ENCODE peak calls at places on chromosomes 1 and 21, in six cellular contexts. One of them, this sample, is unnamed.

GRCh38 chr1:112083487-112083886 is 94.0 kb upstream of the KCND3 start:
- DNase-seq in sigmoid colon: no peak
- DNase-seq in stomach: no peak
- DNase-seq in esophagus muscularis mucosa: no peak
- DNase-seq in HCT116: no peak
- DNase-seq in K562: no peak
- DNase-seq in this sample: no peak

GRCh38 chr1:189429610-189430009 is 1048.1 kb downstream of the BRINP3 start:
- DNase-seq in sigmoid colon: no peak
- DNase-seq in stomach: no peak
- DNase-seq in esophagus muscularis mucosa: no peak
- DNase-seq in HCT116: peak; percentile 52
- DNase-seq in K562: peak; percentile 7
- DNase-seq in this sample: no peak

GRCh38 chr1:68230901-68231626 is 1.3 kb downstream of the WLS start:
- DNase-seq in sigmoid colon: peak; percentile 79
- DNase-seq in stomach: peak; percentile 45
- DNase-seq in esophagus muscularis mucosa: no peak
- DNase-seq in HCT116: no peak
- DNase-seq in K562: no peak
- DNase-seq in this sample: no peak

GRCh38 chr21:46207920-46208571 is 20.5 kb downstream of the LSS start:
- DNase-seq in sigmoid colon: peak; percentile 55
- DNase-seq in stomach: no peak
- DNase-seq in esophagus muscularis mucosa: no peak
- DNase-seq in HCT116: no peak
- DNase-seq in K562: no peak
- DNase-seq in this sample: no peak

GRCh38 chr1:239547987-239548386 is 161.6 kb downstream of the CHRM3 start:
- DNase-seq in sigmoid colon: no peak
- DNase-seq in stomach: no peak
- DNase-seq in esophagus muscularis mucosa: no peak
- DNase-seq in HCT116: no peak
- DNase-seq in K562: no peak
- DNase-seq in this sample: no peak

GRCh38 chr1:72280714-72281113 is 1.6 kb downstream of the NEGR1 start:
- DNase-seq in sigmoid colon: no peak
- DNase-seq in stomach: no peak
- DNase-seq in esophagus muscularis mucosa: no peak
- DNase-seq in HCT116: no peak
- DNase-seq in K562: no peak
- DNase-seq in this sample: no peak

GRCh38 chr1:234662148-234662547 is 52.2 kb upstream of the IRF2BP2 start:
- DNase-seq in sigmoid colon: no peak
- DNase-seq in stomach: no peak
- DNase-seq in esophagus muscularis mucosa: peak; percentile 68
- DNase-seq in HCT116: no peak
- DNase-seq in K562: no peak
- DNase-seq in this sample: no peak

GRCh38 chr1:41767534-41767933 is 151.2 kb downstream of the HIVEP3 start:
- DNase-seq in sigmoid colon: peak; percentile 53
- DNase-seq in stomach: no peak
- DNase-seq in esophagus muscularis mucosa: no peak
- DNase-seq in HCT116: no peak
- DNase-seq in K562: no peak
- DNase-seq in this sample: no peak

GRCh38 chr1:4172659-4173599 is 272.9 kb upstream of the C1orf174 start:
- DNase-seq in sigmoid colon: peak; percentile 36
- DNase-seq in stomach: peak; percentile 25
- DNase-seq in esophagus muscularis mucosa: peak; percentile 74
- DNase-seq in HCT116: peak; percentile 10
- DNase-seq in K562: no peak
- DNase-seq in this sample: no peak

DNA sequence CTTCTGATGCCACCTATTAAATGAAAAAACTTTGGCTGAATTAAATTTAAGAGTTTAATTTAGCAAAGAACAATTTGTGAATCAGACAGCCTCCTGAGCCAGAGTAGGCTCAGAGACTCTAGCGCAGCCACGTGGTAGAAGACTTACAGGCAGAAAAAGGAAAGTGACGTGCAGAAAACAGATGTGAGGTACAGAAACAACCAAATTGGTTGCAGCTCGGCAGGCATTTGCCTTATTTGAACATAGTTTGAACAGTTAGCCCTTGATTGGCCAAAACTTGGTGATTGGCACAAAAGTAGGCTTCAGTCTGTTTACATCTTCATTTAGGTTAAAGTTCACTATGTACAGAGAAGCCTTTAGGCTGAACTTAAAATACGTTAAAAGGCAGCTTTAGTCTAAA is 22.9 kb downstream of the TCP10L start:
- DNase-seq in sigmoid colon: no peak
- DNase-seq in stomach: peak; percentile 43
- DNase-seq in esophagus muscularis mucosa: peak; percentile 78
- DNase-seq in HCT116: no peak
- DNase-seq in K562: no peak
- DNase-seq in this sample: no peak
- TF ChIP-seq POLR2AphosphoS5 in sigmoid colon: no peak
- TF ChIP-seq POLR2AphosphoS5 in stomach: no peak
- TF ChIP-seq POLR2AphosphoS5 in esophagus muscularis mucosa: peak; percentile 32
- TF ChIP-seq POLR2AphosphoS5 in HCT116: no peak
- TF ChIP-seq POLR2AphosphoS5 in K562: no peak
- TF ChIP-seq POLR2AphosphoS5 in this sample: no peak

GRCh38 chr21:41322496-41323382 is 6.1 kb downstream of the FAM3B start:
- DNase-seq in sigmoid colon: no peak
- DNase-seq in stomach: no peak
- DNase-seq in esophagus muscularis mucosa: no peak
- DNase-seq in HCT116: no peak
- DNase-seq in K562: no peak
- DNase-seq in this sample: no peak
- TF ChIP-seq POLR2A in sigmoid colon: no peak
- TF ChIP-seq POLR2A in stomach: no peak
- TF ChIP-seq POLR2A in esophagus muscularis mucosa: no peak
- TF ChIP-seq POLR2A in HCT116: no peak
- TF ChIP-seq POLR2A in K562: no peak
- TF ChIP-seq POLR2A in this sample: no peak

GRCh38 chr1:223664106-223664505 is 1.4 kb downstream of the CAPN8 start:
- DNase-seq in sigmoid colon: no peak
- DNase-seq in stomach: no peak
- DNase-seq in esophagus muscularis mucosa: no peak
- DNase-seq in HCT116: no peak
- DNase-seq in K562: no peak
- DNase-seq in this sample: no peak

GRCh38 chr1:223667484-223668182 is 2.1 kb upstream of the CAPN8 start:
- DNase-seq in sigmoid colon: no peak
- DNase-seq in stomach: no peak
- DNase-seq in esophagus muscularis mucosa: no peak
- DNase-seq in HCT116: no peak
- DNase-seq in K562: no peak
- DNase-seq in this sample: no peak

GRCh38 chr1:223669003-223669402 is 3.5 kb upstream of the CAPN8 start:
- DNase-seq in sigmoid colon: no peak
- DNase-seq in stomach: no peak
- DNase-seq in esophagus muscularis mucosa: no peak
- DNase-seq in HCT116: no peak
- DNase-seq in K562: no peak
- DNase-seq in this sample: no peak

GRCh38 chr1:223662943-223663342 is 2.6 kb downstream of the CAPN8 start:
- DNase-seq in sigmoid colon: no peak
- DNase-seq in stomach: no peak
- DNase-seq in esophagus muscularis mucosa: no peak
- DNase-seq in HCT116: no peak
- DNase-seq in K562: no peak
- DNase-seq in this sample: no peak

DNA sequence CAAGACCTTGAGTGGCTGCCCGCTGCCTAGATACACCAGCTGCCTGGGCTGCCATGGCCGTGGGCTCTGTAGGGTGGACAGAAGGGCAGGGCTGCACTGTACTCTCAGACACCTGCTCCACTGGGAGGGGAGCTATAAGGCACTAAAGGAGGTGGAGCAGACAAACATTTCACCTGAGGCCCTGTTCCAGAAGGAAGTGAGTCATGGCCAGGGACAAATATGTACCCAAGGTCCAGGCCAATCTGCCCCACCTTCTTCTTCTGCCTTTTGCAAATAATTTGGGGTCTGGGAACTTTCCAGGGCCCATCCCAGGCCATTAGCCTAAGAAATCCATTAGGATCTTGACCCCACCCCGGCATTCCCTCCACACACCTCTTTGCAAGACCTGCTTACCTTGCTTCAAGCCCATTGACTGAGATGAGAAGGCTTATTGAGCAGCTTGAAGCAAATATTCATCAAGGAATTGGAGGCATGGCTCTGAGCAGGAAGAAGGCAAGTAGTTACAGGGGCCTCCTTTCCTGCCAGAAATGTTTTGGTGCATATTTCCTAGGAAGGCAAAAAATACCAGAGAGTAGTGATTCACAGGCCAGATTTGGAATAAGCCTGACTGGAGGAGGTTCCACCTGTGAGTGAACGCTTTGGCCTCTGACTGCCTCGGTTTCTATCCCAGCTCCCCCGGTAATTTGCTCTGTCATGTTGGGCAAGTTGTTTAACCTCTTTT is at the start of gene CAPN8:
- DNase-seq in sigmoid colon: no peak
- DNase-seq in stomach: peak; percentile 83
- DNase-seq in esophagus muscularis mucosa: no peak
- DNase-seq in HCT116: peak; percentile 10
- DNase-seq in K562: no peak
- DNase-seq in this sample: no peak
- TF ChIP-seq POLR2AphosphoS5 in sigmoid colon: no peak
- TF ChIP-seq POLR2AphosphoS5 in stomach: peak; percentile 90
- TF ChIP-seq POLR2AphosphoS5 in esophagus muscularis mucosa: no peak
- TF ChIP-seq POLR2AphosphoS5 in HCT116: no peak
- TF ChIP-seq POLR2AphosphoS5 in K562: no peak
- TF ChIP-seq POLR2AphosphoS5 in this sample: no peak

GRCh38 chr1:25820247-25821111 is 725 bp downstream of the MTFR1L start:
- DNase-seq in sigmoid colon: peak; percentile 77
- DNase-seq in stomach: peak; percentile 61
- DNase-seq in esophagus muscularis mucosa: no peak
- DNase-seq in HCT116: no peak
- DNase-seq in K562: peak; percentile 79
- DNase-seq in this sample: peak; percentile 84
- TF ChIP-seq POLR2A in sigmoid colon: no peak
- TF ChIP-seq POLR2A in stomach: no peak
- TF ChIP-seq POLR2A in esophagus muscularis mucosa: no peak
- TF ChIP-seq POLR2A in HCT116: no peak
- TF ChIP-seq POLR2A in K562: peak; percentile 52
- TF ChIP-seq POLR2A in this sample: peak; percentile 87

This sample was measured in GM12892.